ENCODE peak calls at places on chromosomes 16 and 17, in four cellular contexts. P is left ventricle myocardium inferior, Z is lung, Q is cardiac muscle cell. T is an unnamed sample.

GRCh38 chr17:39223907-39224777 is 1.6 kb downstream of the STAC2 start:
- DNase-seq in P (no peak), Z (no peak), Q (no peak), T (no peak)

GRCh38 chr17:77405867-77406513 is 265.2 kb downstream of the SEC14L1 start:
- DNase-seq in P (no peak), Z (no peak), Q (no peak), T (no peak)

GRCh38 chr17:68428498-68429172 is 28.7 kb downstream of the WIPI1 start:
- DNase-seq in P (no peak), Z (no peak), Q (no peak), T (no peak)

GRCh38 chr17:67831268-67831667 is 6.0 kb downstream of the BPTF start:
- DNase-seq in P (no peak), Z (no peak), Q (no peak), T (no peak)

GRCh38 chr17:72732893-72733618 is 359.4 kb downstream of the SLC39A11 start:
- DNase-seq in P (no peak), Z (no peak), Q (no peak), T (no peak)

GRCh38 chr16:641326-642188 is at the start of gene MCRIP2:
- DNase-seq in P (peak), Z (peak), Q (peak), T (peak)

GRCh38 chr16:81592353-81592866 is 147.8 kb downstream of the CMIP start:
- DNase-seq in P (no peak), Z (no peak), Q (no peak), T (no peak)

GRCh38 chr17:74524751-74525725 is 6.2 kb downstream of the CD300LB start:
- DNase-seq in P (no peak), Z (no peak), Q (no peak), T (no peak)

GRCh38 chr17:29549169-29549935 is 17.5 kb downstream of the ABHD15 start:
- DNase-seq in P (no peak), Z (no peak), Q (no peak), T (no peak)

GRCh38 chr17:64230551-64231408 is 32.3 kb downstream of the TEX2 start:
- DNase-seq in P (no peak), Z (no peak), Q (no peak), T (no peak)

GRCh38 chr17:144936-145670 is 7.7 kb downstream of the SCGB1C2 start:
- DNase-seq in P (peak), Z (no peak), Q (no peak), T (peak)

GRCh38 chr16:78650675-78651074 is 551.2 kb downstream of the WWOX start:
- DNase-seq in P (no peak), Z (no peak), Q (no peak), T (no peak)

GRCh38 chr16:75702247-75702646 is 986 bp upstream of the DUXB start:
- DNase-seq in P (no peak), Z (no peak), Q (no peak), T (no peak)

GRCh38 chr16:57775661-57776469 is 26.4 kb downstream of the KIFC3 start:
- DNase-seq in P (no peak), Z (no peak), Q (peak), T (no peak)

GRCh38 chr16:15748654-15749053 is 98.6 kb downstream of the NDE1 start:
- DNase-seq in P (no peak), Z (no peak), Q (no peak), T (no peak)

GRCh38 chr17:28343491-28343932 is 8.0 kb downstream of the TNFAIP1 start:
- DNase-seq in P (no peak), Z (no peak), Q (no peak), T (no peak)

GRCh38 chr17:48194097-48194550 is 86.6 kb downstream of the SNX11 start:
- DNase-seq in P (no peak), Z (no peak), Q (no peak), T (no peak)

GRCh38 chr16:75695708-75696107 is 5.6 kb downstream of the DUXB start:
- DNase-seq in P (no peak), Z (no peak), Q (no peak), T (no peak)

GRCh38 chr17:50603340-50603739 is 31.3 kb upstream of the ABCC3 start:
- DNase-seq in P (no peak), Z (no peak), Q (no peak), T (no peak)

GRCh38 chr16:89098767-89099430 is 5.2 kb downstream of the ACSF3 start:
- DNase-seq in P (no peak), Z (no peak), Q (no peak), T (no peak)
- H3K4me3 ChIP-seq in P (no peak), Z (no peak), Q (no peak), T (no peak)

GRCh38 chr16:46930861-46931260 is 42.6 kb downstream of the DNAJA2 start:
- DNase-seq in P (no peak), Z (no peak), Q (no peak), T (no peak)
- H3K27ac ChIP-seq in P (no peak), Z (no peak), Q (no peak), T (no peak)

DNA sequence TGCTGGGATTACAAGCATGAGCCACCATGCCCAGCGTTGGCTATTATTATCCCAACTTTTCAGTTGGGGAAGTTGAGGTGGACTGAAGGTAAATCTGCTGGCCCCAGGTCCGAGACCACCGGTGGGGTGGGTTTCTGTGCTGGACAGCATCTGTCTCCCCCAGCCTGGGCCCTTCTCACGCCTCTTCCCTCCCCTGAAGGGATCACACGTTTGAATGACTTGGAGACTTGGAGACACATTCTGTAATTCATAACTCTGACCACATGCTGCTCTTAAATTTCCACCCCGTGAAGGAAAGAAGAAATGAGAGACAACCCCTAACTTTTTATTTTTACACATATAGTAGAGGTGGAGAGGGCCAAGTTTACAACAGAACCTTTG is 109.8 kb downstream of the MSI2 start:
- DNase-seq in P (no peak), Z (no peak), Q (no peak), T (no peak)
- H3K4me3 ChIP-seq in P (peak), Z (no peak), Q (no peak), T (no peak)

DNA sequence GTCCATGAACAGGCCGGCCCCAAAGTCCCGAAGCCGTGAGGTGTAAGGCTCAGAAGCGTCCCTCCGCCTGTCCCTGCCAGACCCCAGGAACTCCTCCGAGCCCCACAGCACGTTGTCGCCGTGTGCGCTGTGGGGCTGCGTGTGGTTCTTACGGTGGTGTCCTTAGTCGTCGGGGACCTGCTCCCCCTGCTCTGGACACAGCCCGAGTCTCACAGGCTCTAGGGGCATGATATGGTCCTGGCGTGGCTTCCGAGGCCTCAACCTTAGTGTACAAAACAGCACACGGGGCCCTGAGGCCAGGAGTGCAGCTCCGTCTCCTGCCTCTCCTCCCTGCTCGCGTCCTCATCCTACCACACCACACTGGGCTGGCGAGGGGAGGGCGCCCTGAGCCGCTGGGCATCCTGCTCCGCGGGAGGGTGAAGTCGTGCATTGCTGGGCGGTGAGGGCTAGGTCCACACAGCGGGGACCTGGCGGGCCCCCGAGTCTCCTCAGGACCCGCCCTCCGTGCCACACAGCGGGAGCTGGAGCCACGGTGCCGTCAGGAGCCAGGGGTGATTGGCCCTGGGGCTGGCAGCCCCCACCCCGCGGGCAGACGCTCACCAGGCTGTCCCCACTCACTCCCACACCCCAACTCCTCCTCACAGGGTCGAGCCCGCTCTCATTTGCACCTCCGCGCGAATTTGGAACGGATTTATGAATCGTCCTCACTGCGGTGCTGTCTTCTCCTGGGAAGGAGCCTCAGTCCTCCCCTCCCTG is 1.1 kb upstream of the MAFG start:
- DNase-seq in P (peak), Z (no peak), Q (no peak), T (no peak)
- H3K27ac ChIP-seq in P (no peak), Z (no peak), Q (peak), T (no peak)

T was measured in heart right ventricle.